ENCODE peak calls at places on chromosome 11, in nine cellular contexts. J, P, K, V, S, F, B, A and M are unnamed samples.

GRCh38 chr11:17388609-17389204 is at the start of gene KCNJ11:
- DNase-seq in S (no peak), A (no peak), F (no peak), V (no peak), J (no peak), B (peak; percentile 52), P (peak; percentile 84), K (no peak), M (no peak)

GRCh38 chr11:72263363-72263762 is 19.4 kb upstream of the PHOX2A start:
- DNase-seq in A (no peak), K (peak; percentile 60), B (no peak), J (peak; percentile 65), S (no peak), F (no peak), V (peak; percentile 62), P (no peak), M (no peak)

GRCh38 chr11:63489879-63490278 is 1.1 kb downstream of the PLAAT5 start:
- DNase-seq in A (no peak), K (no peak), J (no peak), F (no peak), P (no peak), B (no peak), S (no peak), V (peak; percentile 44), M (no peak)

GRCh38 chr11:131744847-131745246 is 374.4 kb downstream of the NTM start:
- DNase-seq in A (no peak), V (peak; percentile 23), S (peak; percentile 12), J (peak; percentile 83), F (no peak), K (no peak), B (no peak), P (no peak), M (no peak)

GRCh38 chr11:315516-315994 is 1.7 kb downstream of the IFITM1 start:
- DNase-seq in F (no peak), J (no peak), B (no peak), V (no peak), S (no peak), A (no peak), K (no peak), P (peak; percentile 77), M (no peak)

GRCh38 chr11:396948-397548 is 3.0 kb downstream of the PKP3 start:
- DNase-seq in P (peak; percentile 90), K (no peak), F (no peak), B (no peak), S (peak; percentile 30), A (no peak), V (no peak), J (peak; percentile 79), M (no peak)

GRCh38 chr11:33658195-33658900 is 42.3 kb downstream of the C11orf91 start:
- DNase-seq in A (no peak), B (no peak), V (no peak), F (no peak), J (no peak), P (no peak), S (no peak), K (peak; percentile 25), M (no peak)

GRCh38 chr11:46392421-46393230 is 1.1 kb upstream of the CHRM4 start:
- DNase-seq in A (peak; percentile 79), P (peak; percentile 93), B (peak; percentile 74), S (peak; percentile 76), J (peak; percentile 91), V (peak; percentile 74), K (peak; percentile 91), F (peak; percentile 64), M (peak; percentile 84)

GRCh38 chr11:46119352-46120216 is 1.7 kb downstream of the PHF21A start:
- DNase-seq in K (peak; percentile 62), F (peak; percentile 56), S (no peak), P (peak; percentile 80), V (peak; percentile 18), A (peak; percentile 8), B (peak; percentile 45), J (peak; percentile 75), M (peak; percentile 28)

GRCh38 chr11:13287026-13287425 is 9.4 kb downstream of the BMAL1 start:
- DNase-seq in F (no peak), J (no peak), A (no peak), V (no peak), S (no peak), K (no peak), B (no peak), P (no peak), M (no peak)

GRCh38 chr11:71298016-71298550 is 45.7 kb upstream of the SHANK2 start:
- DNase-seq in V (no peak), J (no peak), S (no peak), F (no peak), B (no peak), P (no peak), A (no peak), K (no peak), M (no peak)

GRCh38 chr11:36210529-36210928 is 78.7 kb downstream of the COMMD9 start:
- DNase-seq in P (no peak), F (no peak), A (no peak), J (no peak), B (no peak), S (no peak), V (no peak), K (no peak), M (no peak)

GRCh38 chr11:44269369-44270351 is 40.3 kb downstream of the ALX4 start:
- DNase-seq in P (no peak), K (peak; percentile 93), B (no peak), V (no peak), F (no peak), S (no peak), A (no peak), J (peak; percentile 17), M (peak; percentile 50)